ENCODE peak calls at places on chromosomes 13 and 19, in four cellular contexts. One of them, this sample, is unnamed.
A peak's percentile ranks its signal among the peaks of the same experiment; 100 is the strongest.

GRCh38 chr13:50131998-50132936 is 117.0 kb downstream of the KCNRG start:
- DNase-seq in cardiac fibroblast: no peak
- DNase-seq in neural progenitor cell: peak; percentile 75
- DNase-seq in neuronal stem cell: peak; percentile 41
- DNase-seq in this sample: no peak

GRCh38 chr19:1449467-1450442 is at the start of gene APC2:
- DNase-seq in neural progenitor cell: peak; percentile 95
- DNase-seq in neuronal stem cell: peak; percentile 82
- DNase-seq in cardiac fibroblast: no peak
- DNase-seq in this sample: no peak

GRCh38 chr13:98839826-98840769 is 87.6 kb upstream of the SLC15A1 start:
- DNase-seq in cardiac fibroblast: peak; percentile 69
- DNase-seq in neural progenitor cell: peak; percentile 85
- DNase-seq in neuronal stem cell: peak; percentile 49
- DNase-seq in this sample: no peak

GRCh38 chr19:54207908-54208783 is 7.5 kb downstream of the RPS9 start:
- DNase-seq in neuronal stem cell: no peak
- DNase-seq in neural progenitor cell: no peak
- DNase-seq in cardiac fibroblast: peak; percentile 94
- DNase-seq in this sample: no peak

GRCh38 chr13:22080832-22081231 is 410.0 kb downstream of the FGF9 start:
- DNase-seq in neural progenitor cell: no peak
- DNase-seq in cardiac fibroblast: no peak
- DNase-seq in neuronal stem cell: no peak
- DNase-seq in this sample: no peak

GRCh38 chr19:46731007-46731501 is 14.1 kb upstream of the PRKD2 start:
- DNase-seq in cardiac fibroblast: peak; percentile 94
- DNase-seq in neural progenitor cell: no peak
- DNase-seq in neuronal stem cell: no peak
- DNase-seq in this sample: no peak

GRCh38 chr19:55626350-55626749 is 2.0 kb upstream of the ZNF784 start:
- DNase-seq in cardiac fibroblast: no peak
- DNase-seq in neural progenitor cell: no peak
- DNase-seq in neuronal stem cell: no peak
- DNase-seq in this sample: peak; percentile 67

GRCh38 chr13:96991072-96991471 is 3.2 kb downstream of the OXGR1 start:
- DNase-seq in neural progenitor cell: no peak
- DNase-seq in cardiac fibroblast: no peak
- DNase-seq in neuronal stem cell: no peak
- DNase-seq in this sample: no peak

GRCh38 chr13:47908200-47908902 is 92.7 kb downstream of the SUCLA2 start:
- DNase-seq in neuronal stem cell: no peak
- DNase-seq in cardiac fibroblast: peak; percentile 33
- DNase-seq in neural progenitor cell: no peak
- DNase-seq in this sample: no peak

GRCh38 chr19:55452381-55453325 is 8.8 kb downstream of the ISOC2 start:
- DNase-seq in neural progenitor cell: peak; percentile 94
- DNase-seq in cardiac fibroblast: peak; percentile 66
- DNase-seq in neuronal stem cell: peak; percentile 92
- DNase-seq in this sample: no peak

GRCh38 chr13:23268441-23268840 is 87.7 kb downstream of the SGCG start:
- DNase-seq in neural progenitor cell: no peak
- DNase-seq in neuronal stem cell: no peak
- DNase-seq in cardiac fibroblast: no peak
- DNase-seq in this sample: no peak

GRCh38 chr13:85666356-85666755 is 132.9 kb downstream of the SLITRK6 start:
- DNase-seq in neural progenitor cell: peak; percentile 2
- DNase-seq in neuronal stem cell: no peak
- DNase-seq in cardiac fibroblast: no peak
- DNase-seq in this sample: no peak

GRCh38 chr13:105616313-105617075 is 919.0 kb downstream of the EFNB2 start:
- DNase-seq in neural progenitor cell: no peak
- DNase-seq in cardiac fibroblast: no peak
- DNase-seq in neuronal stem cell: no peak
- DNase-seq in this sample: no peak

GRCh38 chr19:39843919-39844793 is 2.0 kb downstream of the FBL start:
- DNase-seq in neural progenitor cell: peak; percentile 60
- DNase-seq in neuronal stem cell: no peak
- DNase-seq in cardiac fibroblast: peak; percentile 71
- DNase-seq in this sample: no peak

GRCh38 chr19:47861630-47862029 is 2.6 kb downstream of the TPRX2 start:
- DNase-seq in cardiac fibroblast: no peak
- DNase-seq in neural progenitor cell: no peak
- DNase-seq in neuronal stem cell: no peak
- DNase-seq in this sample: no peak

GRCh38 chr13:110156186-110157065 is 150.5 kb downstream of the COL4A1 start:
- DNase-seq in neural progenitor cell: no peak
- DNase-seq in cardiac fibroblast: no peak
- DNase-seq in neuronal stem cell: no peak
- DNase-seq in this sample: no peak

GRCh38 chr19:13154241-13154778 is 4.1 kb downstream of the IER2 start:
- DNase-seq in cardiac fibroblast: peak; percentile 97
- DNase-seq in neural progenitor cell: peak; percentile 64
- DNase-seq in neuronal stem cell: peak; percentile 46
- DNase-seq in this sample: no peak

GRCh38 chr13:95226932-95227718 is 74.1 kb downstream of the ABCC4 start:
- DNase-seq in neural progenitor cell: no peak
- DNase-seq in cardiac fibroblast: no peak
- DNase-seq in neuronal stem cell: no peak
- DNase-seq in this sample: no peak

GRCh38 chr19:43534811-43535761 is 2.1 kb downstream of the ZNF575 start:
- DNase-seq in cardiac fibroblast: peak; percentile 64
- DNase-seq in neuronal stem cell: peak; percentile 54
- DNase-seq in neural progenitor cell: peak; percentile 92
- DNase-seq in this sample: no peak

GRCh38 chr19:4974855-4975469 is 6.0 kb downstream of the KDM4B start:
- DNase-seq in neuronal stem cell: no peak
- DNase-seq in cardiac fibroblast: no peak
- DNase-seq in neural progenitor cell: no peak
- DNase-seq in this sample: no peak

GRCh38 chr19:590396-590745 is 690 bp downstream of the HCN2 start:
- DNase-seq in neuronal stem cell: no peak
- DNase-seq in cardiac fibroblast: peak; percentile 36
- DNase-seq in neural progenitor cell: peak; percentile 66
- DNase-seq in this sample: no peak

GRCh38 chr13:22001336-22001735 is 330.5 kb downstream of the FGF9 start:
- DNase-seq in cardiac fibroblast: no peak
- DNase-seq in neuronal stem cell: no peak
- DNase-seq in neural progenitor cell: no peak
- DNase-seq in this sample: no peak

GRCh38 chr13:46168341-46168740 is 13.6 kb downstream of the LCP1 start:
- DNase-seq in cardiac fibroblast: peak; percentile 41
- DNase-seq in neural progenitor cell: no peak
- DNase-seq in neuronal stem cell: no peak
- DNase-seq in this sample: peak; percentile 40

GRCh38 chr19:55486971-55487883 is 1.0 kb upstream of the SSC5D start:
- DNase-seq in cardiac fibroblast: peak; percentile 97
- DNase-seq in neuronal stem cell: no peak
- DNase-seq in neural progenitor cell: peak; percentile 44
- DNase-seq in this sample: no peak

GRCh38 chr19:41439441-41440222 is at the start of gene DMAC2:
- DNase-seq in cardiac fibroblast: peak; percentile 99
- DNase-seq in neural progenitor cell: peak; percentile 99
- DNase-seq in neuronal stem cell: peak; percentile 96
- DNase-seq in this sample: peak; percentile 91